ENCODE peak calls at places on chromosome 14, in eight cellular contexts. One of them, this sample, is unnamed.

GRCh38 chr14:68790656-68791077 is 2.2 kb downstream of the ZFP36L1 start:
- DNase-seq in fibroblast of lung: no peak
- DNase-seq in neuronal stem cell: no peak
- DNase-seq in neural progenitor cell: no peak
- DNase-seq in H9: no peak
- DNase-seq in GM23248: no peak
- DNase-seq in GM12878: no peak
- DNase-seq in HCT116: no peak
- DNase-seq in this sample: no peak

GRCh38 chr14:94079891-94080605 is 954 bp downstream of the DDX24 start:
- DNase-seq in HCT116: no peak
- DNase-seq in fibroblast of lung: peak
- DNase-seq in GM12878: no peak
- DNase-seq in neuronal stem cell: no peak
- DNase-seq in H9: no peak
- DNase-seq in GM23248: peak
- DNase-seq in neural progenitor cell: no peak
- DNase-seq in this sample: peak

GRCh38 chr14:69901113-69901951 is 22.1 kb downstream of the SMOC1 start:
- DNase-seq in GM23248: peak
- DNase-seq in neural progenitor cell: no peak
- DNase-seq in neuronal stem cell: no peak
- DNase-seq in fibroblast of lung: no peak
- DNase-seq in GM12878: no peak
- DNase-seq in HCT116: no peak
- DNase-seq in H9: no peak
- DNase-seq in this sample: no peak

GRCh38 chr14:54211562-54212308 is 185.1 kb upstream of the CDKN3 start:
- DNase-seq in GM12878: no peak
- DNase-seq in neuronal stem cell: no peak
- DNase-seq in HCT116: peak
- DNase-seq in GM23248: peak
- DNase-seq in fibroblast of lung: peak
- DNase-seq in H9: no peak
- DNase-seq in neural progenitor cell: no peak
- DNase-seq in this sample: no peak

GRCh38 chr14:50320279-50320678 is 8.2 kb downstream of the DMAC2L start:
- DNase-seq in GM23248: peak
- DNase-seq in GM12878: peak
- DNase-seq in fibroblast of lung: peak
- DNase-seq in neuronal stem cell: no peak
- DNase-seq in HCT116: no peak
- DNase-seq in H9: no peak
- DNase-seq in neural progenitor cell: no peak
- DNase-seq in this sample: no peak

GRCh38 chr14:104665663-104666522 is 23.5 kb upstream of the INF2 start:
- DNase-seq in GM23248: no peak
- DNase-seq in H9: peak
- DNase-seq in neural progenitor cell: peak
- DNase-seq in fibroblast of lung: no peak
- DNase-seq in HCT116: peak
- DNase-seq in neuronal stem cell: peak
- DNase-seq in GM12878: no peak
- DNase-seq in this sample: peak

GRCh38 chr14:49449749-49450148 is 136.4 kb downstream of the RPS29 start:
- DNase-seq in GM23248: no peak
- DNase-seq in H9: no peak
- DNase-seq in GM12878: no peak
- DNase-seq in HCT116: no peak
- DNase-seq in fibroblast of lung: no peak
- DNase-seq in neural progenitor cell: no peak
- DNase-seq in neuronal stem cell: no peak
- DNase-seq in this sample: no peak

GRCh38 chr14:93717968-93718320 is 70.3 kb downstream of the PRIMA1 start:
- DNase-seq in GM23248: no peak
- DNase-seq in HCT116: no peak
- DNase-seq in H9: no peak
- DNase-seq in GM12878: no peak
- DNase-seq in fibroblast of lung: no peak
- DNase-seq in neural progenitor cell: no peak
- DNase-seq in neuronal stem cell: no peak
- DNase-seq in this sample: no peak

GRCh38 chr14:72518809-72519377 is 375.0 kb downstream of the DPF3 start:
- DNase-seq in neuronal stem cell: no peak
- DNase-seq in GM12878: peak
- DNase-seq in neural progenitor cell: no peak
- DNase-seq in fibroblast of lung: peak
- DNase-seq in HCT116: no peak
- DNase-seq in GM23248: no peak
- DNase-seq in H9: no peak
- DNase-seq in this sample: peak

GRCh38 chr14:104393898-104394605 is 185.5 kb upstream of the C14orf180 start:
- DNase-seq in GM23248: no peak
- DNase-seq in H9: peak
- DNase-seq in HCT116: no peak
- DNase-seq in neuronal stem cell: no peak
- DNase-seq in neural progenitor cell: no peak
- DNase-seq in fibroblast of lung: no peak
- DNase-seq in GM12878: no peak
- DNase-seq in this sample: peak

GRCh38 chr14:102737402-102738372 is 39.6 kb upstream of the TRAF3 start:
- DNase-seq in neuronal stem cell: no peak
- DNase-seq in GM12878: no peak
- DNase-seq in fibroblast of lung: no peak
- DNase-seq in HCT116: no peak
- DNase-seq in H9: no peak
- DNase-seq in GM23248: no peak
- DNase-seq in neural progenitor cell: no peak
- DNase-seq in this sample: no peak

GRCh38 chr14:99793213-99794155 is at the start of gene EML1:
- DNase-seq in HCT116: peak
- DNase-seq in fibroblast of lung: peak
- DNase-seq in neural progenitor cell: peak
- DNase-seq in GM23248: peak
- DNase-seq in neuronal stem cell: peak
- DNase-seq in GM12878: no peak
- DNase-seq in H9: peak
- DNase-seq in this sample: peak

GRCh38 chr14:85824526-85824925 is 294.6 kb downstream of the FLRT2 start:
- DNase-seq in H9: no peak
- DNase-seq in GM23248: no peak
- DNase-seq in fibroblast of lung: no peak
- DNase-seq in neural progenitor cell: peak
- DNase-seq in neuronal stem cell: peak
- DNase-seq in GM12878: no peak
- DNase-seq in HCT116: no peak
- DNase-seq in this sample: no peak

GRCh38 chr14:95068091-95068490 is 89.2 kb downstream of the DICER1 start:
- DNase-seq in GM23248: no peak
- DNase-seq in neuronal stem cell: no peak
- DNase-seq in H9: peak
- DNase-seq in HCT116: no peak
- DNase-seq in GM12878: no peak
- DNase-seq in neural progenitor cell: no peak
- DNase-seq in fibroblast of lung: no peak
- DNase-seq in this sample: no peak

GRCh38 chr14:45716506-45716905 is 463.5 kb upstream of the MIS18BP1 start:
- DNase-seq in neural progenitor cell: peak
- DNase-seq in neuronal stem cell: no peak
- DNase-seq in GM23248: peak
- DNase-seq in H9: peak
- DNase-seq in HCT116: no peak
- DNase-seq in GM12878: no peak
- DNase-seq in fibroblast of lung: no peak
- DNase-seq in this sample: no peak

GRCh38 chr14:39229222-39229543 is 4.5 kb upstream of the MIA2 start:
- DNase-seq in GM12878: no peak
- DNase-seq in fibroblast of lung: peak
- DNase-seq in H9: no peak
- DNase-seq in GM23248: peak
- DNase-seq in neuronal stem cell: no peak
- DNase-seq in HCT116: no peak
- DNase-seq in neural progenitor cell: no peak
- DNase-seq in this sample: peak

GRCh38 chr14:85607571-85608219 is 77.8 kb downstream of the FLRT2 start:
- DNase-seq in fibroblast of lung: peak
- DNase-seq in GM23248: peak
- DNase-seq in H9: no peak
- DNase-seq in neural progenitor cell: no peak
- DNase-seq in HCT116: no peak
- DNase-seq in neuronal stem cell: no peak
- DNase-seq in GM12878: no peak
- DNase-seq in this sample: no peak

GRCh38 chr14:54690887-54691286 is 124.0 kb downstream of the SAMD4A start:
- DNase-seq in fibroblast of lung: no peak
- DNase-seq in neuronal stem cell: no peak
- DNase-seq in GM12878: no peak
- DNase-seq in GM23248: no peak
- DNase-seq in H9: no peak
- DNase-seq in neural progenitor cell: no peak
- DNase-seq in HCT116: no peak
- DNase-seq in this sample: no peak

GRCh38 chr14:35944847-35945246 is 118.7 kb downstream of the BRMS1L start:
- DNase-seq in GM12878: no peak
- DNase-seq in H9: peak
- DNase-seq in HCT116: peak
- DNase-seq in GM23248: no peak
- DNase-seq in fibroblast of lung: no peak
- DNase-seq in neural progenitor cell: peak
- DNase-seq in neuronal stem cell: no peak
- DNase-seq in this sample: peak

GRCh38 chr14:50619569-50620141 is 48.5 kb downstream of the SAV1 start:
- DNase-seq in HCT116: peak
- DNase-seq in neuronal stem cell: no peak
- DNase-seq in H9: no peak
- DNase-seq in GM23248: peak
- DNase-seq in GM12878: peak
- DNase-seq in neural progenitor cell: peak
- DNase-seq in fibroblast of lung: peak
- DNase-seq in this sample: no peak

GRCh38 chr14:44756577-44756976 is 205.2 kb downstream of the KLHL28 start:
- DNase-seq in H9: no peak
- DNase-seq in GM23248: no peak
- DNase-seq in neural progenitor cell: no peak
- DNase-seq in fibroblast of lung: peak
- DNase-seq in GM12878: no peak
- DNase-seq in HCT116: no peak
- DNase-seq in neuronal stem cell: no peak
- DNase-seq in this sample: no peak

GRCh38 chr14:102811254-102811963 is 34.2 kb downstream of the TRAF3 start:
- DNase-seq in fibroblast of lung: no peak
- DNase-seq in neural progenitor cell: no peak
- DNase-seq in neuronal stem cell: no peak
- DNase-seq in H9: no peak
- DNase-seq in GM23248: no peak
- DNase-seq in HCT116: no peak
- DNase-seq in GM12878: no peak
- DNase-seq in this sample: no peak

GRCh38 chr14:66628646-66629045 is 120.7 kb downstream of the GPHN start:
- DNase-seq in HCT116: no peak
- DNase-seq in GM23248: peak
- DNase-seq in fibroblast of lung: no peak
- DNase-seq in neuronal stem cell: no peak
- DNase-seq in neural progenitor cell: no peak
- DNase-seq in H9: no peak
- DNase-seq in GM12878: no peak
- DNase-seq in this sample: no peak

GRCh38 chr14:62409185-62409584 is 636.1 kb downstream of the KCNH5 start:
- DNase-seq in neuronal stem cell: no peak
- DNase-seq in H9: no peak
- DNase-seq in GM12878: no peak
- DNase-seq in HCT116: no peak
- DNase-seq in GM23248: no peak
- DNase-seq in neural progenitor cell: no peak
- DNase-seq in fibroblast of lung: no peak
- DNase-seq in this sample: no peak

GRCh38 chr14:52314521-52315354 is 626 bp downstream of the PTGER2 start:
- DNase-seq in GM23248: peak
- DNase-seq in neuronal stem cell: no peak
- DNase-seq in GM12878: no peak
- DNase-seq in HCT116: no peak
- DNase-seq in neural progenitor cell: peak
- DNase-seq in H9: peak
- DNase-seq in fibroblast of lung: peak
- DNase-seq in this sample: peak

DNA sequence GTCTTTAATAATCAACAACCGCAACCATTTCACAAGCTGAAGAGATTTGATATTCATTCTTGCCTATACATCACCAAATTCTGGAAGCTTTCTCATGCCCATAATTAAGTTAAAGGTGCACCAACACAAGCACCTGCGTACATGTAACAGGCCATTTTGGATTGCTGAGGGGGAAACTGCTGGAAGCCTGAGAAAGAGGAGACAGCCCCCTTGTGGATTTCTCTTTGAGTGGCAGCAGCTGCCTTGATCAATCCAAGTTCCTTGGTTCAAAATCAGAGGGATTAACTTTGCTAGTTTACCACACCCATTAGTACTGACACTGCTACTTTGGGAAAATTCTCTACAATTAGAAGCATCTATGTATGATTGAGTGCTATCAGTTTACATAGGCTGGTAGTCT is 321.1 kb downstream of the NOVA1 start:
- DNase-seq in GM23248: no peak
- DNase-seq in HCT116: no peak
- DNase-seq in GM12878: no peak
- DNase-seq in H9: peak
- DNase-seq in neuronal stem cell: peak
- DNase-seq in neural progenitor cell: peak
- DNase-seq in fibroblast of lung: no peak
- DNase-seq in this sample: no peak
- H2AFZ ChIP-seq in GM23248: no peak
- H2AFZ ChIP-seq in HCT116: no peak
- H2AFZ ChIP-seq in GM12878: no peak
- H2AFZ ChIP-seq in H9: no peak
- H2AFZ ChIP-seq in neuronal stem cell: peak
- H2AFZ ChIP-seq in neural progenitor cell: peak
- H2AFZ ChIP-seq in fibroblast of lung: no peak
- H2AFZ ChIP-seq in this sample: no peak

GRCh38 chr14:58944226-58944769 is 244.2 kb upstream of the DAAM1 start:
- DNase-seq in GM23248: no peak
- DNase-seq in GM12878: no peak
- DNase-seq in H9: no peak
- DNase-seq in HCT116: no peak
- DNase-seq in fibroblast of lung: peak
- DNase-seq in neural progenitor cell: peak
- DNase-seq in neuronal stem cell: no peak
- DNase-seq in this sample: no peak
- H2AFZ ChIP-seq in GM23248: no peak
- H2AFZ ChIP-seq in GM12878: no peak
- H2AFZ ChIP-seq in H9: no peak
- H2AFZ ChIP-seq in HCT116: no peak
- H2AFZ ChIP-seq in fibroblast of lung: no peak
- H2AFZ ChIP-seq in neural progenitor cell: peak
- H2AFZ ChIP-seq in neuronal stem cell: peak
- H2AFZ ChIP-seq in this sample: no peak

GRCh38 chr14:101006008-101006407 is 102.5 kb upstream of the RTL1 start:
- DNase-seq in GM23248: no peak
- DNase-seq in fibroblast of lung: no peak
- DNase-seq in neuronal stem cell: no peak
- DNase-seq in neural progenitor cell: no peak
- DNase-seq in H9: peak
- DNase-seq in GM12878: no peak
- DNase-seq in HCT116: no peak
- DNase-seq in this sample: peak
- H2AFZ ChIP-seq in GM23248: no peak
- H2AFZ ChIP-seq in fibroblast of lung: no peak
- H2AFZ ChIP-seq in neuronal stem cell: no peak
- H2AFZ ChIP-seq in neural progenitor cell: no peak
- H2AFZ ChIP-seq in H9: no peak
- H2AFZ ChIP-seq in GM12878: no peak
- H2AFZ ChIP-seq in HCT116: no peak
- H2AFZ ChIP-seq in this sample: no peak

GRCh38 chr14:71168564-71168963 is 261.3 kb downstream of the PCNX1 start:
- DNase-seq in neuronal stem cell: no peak
- DNase-seq in neural progenitor cell: no peak
- DNase-seq in fibroblast of lung: no peak
- DNase-seq in H9: no peak
- DNase-seq in GM12878: no peak
- DNase-seq in GM23248: no peak
- DNase-seq in HCT116: no peak
- DNase-seq in this sample: no peak
- H2AFZ ChIP-seq in neuronal stem cell: peak
- H2AFZ ChIP-seq in neural progenitor cell: no peak
- H2AFZ ChIP-seq in fibroblast of lung: no peak
- H2AFZ ChIP-seq in H9: no peak
- H2AFZ ChIP-seq in GM12878: no peak
- H2AFZ ChIP-seq in GM23248: no peak
- H2AFZ ChIP-seq in HCT116: no peak
- H2AFZ ChIP-seq in this sample: peak